ENCODE peak calls at places on chromosome 3, in nine cellular contexts. P is GM13977; G is NCI-H146; V is GM12865; R is NCI-H774; M is MM.1S; S is effector memory CD8-positive, alpha-beta T cell; I is heart left ventricle; D is A673. Y is an unnamed sample.
A peak's percentile ranks its signal among the peaks of the same experiment; 100 is the strongest.

GRCh38 chr3:160159346-160159745 is 65.9 kb upstream of the C3orf80 start:
- DNase-seq in P (no peak), G (no peak), V (no peak), R (no peak), M (no peak), S (no peak), I (no peak), D (no peak), Y (no peak)

GRCh38 chr3:64591606-64592005 is 96.2 kb downstream of the ADAMTS9 start:
- DNase-seq in P (no peak), G (no peak), V (no peak), R (no peak), M (no peak), S (no peak), I (no peak), D (no peak), Y (no peak)

GRCh38 chr3:49158108-49158709 is 7.9 kb downstream of the CCDC71 start:
- DNase-seq in P (peak; percentile 49), G (peak; percentile 17), V (peak; percentile 57), R (no peak), M (peak; percentile 62), S (peak; percentile 60), I (no peak), D (no peak), Y (no peak)

GRCh38 chr3:48502728-48503168 is 1.2 kb downstream of the SHISA5 start:
- DNase-seq in P (no peak), G (no peak), V (no peak), R (no peak), M (no peak), S (no peak), I (no peak), D (no peak), Y (no peak)

GRCh38 chr3:162376761-162377160 is 880.2 kb downstream of the OTOL1 start:
- DNase-seq in P (no peak), G (no peak), V (no peak), R (no peak), M (no peak), S (no peak), I (no peak), D (no peak), Y (no peak)

GRCh38 chr3:117790256-117790987 is 1080.8 kb downstream of the TUSC7 start:
- DNase-seq in P (no peak), G (no peak), V (no peak), R (no peak), M (no peak), S (no peak), I (no peak), D (no peak), Y (no peak)

GRCh38 chr3:110865934-110866333 is 205.7 kb upstream of the NECTIN3 start:
- DNase-seq in P (no peak), G (no peak), V (no peak), R (no peak), M (no peak), S (no peak), I (no peak), D (no peak), Y (no peak)

GRCh38 chr3:41223078-41223477 is 23.8 kb downstream of the CTNNB1 start:
- DNase-seq in P (no peak), G (no peak), V (no peak), R (no peak), M (no peak), S (no peak), I (no peak), D (no peak), Y (no peak)

GRCh38 chr3:156604064-156604641 is 49.2 kb upstream of the SSR3 start:
- DNase-seq in P (no peak), G (no peak), V (no peak), R (no peak), M (no peak), S (no peak), I (no peak), D (no peak), Y (no peak)

GRCh38 chr3:58090351-58090750 is 82.1 kb downstream of the FLNB start:
- DNase-seq in P (no peak), G (no peak), V (no peak), R (no peak), M (no peak), S (no peak), I (no peak), D (no peak), Y (no peak)

GRCh38 chr3:71064288-71064975 is 519.1 kb downstream of the FOXP1 start:
- DNase-seq in P (peak; percentile 52), G (peak; percentile 43), V (peak; percentile 66), R (no peak), M (peak; percentile 61), S (peak; percentile 74), I (peak; percentile 36), D (peak; percentile 51), Y (peak; percentile 59)

GRCh38 chr3:8621872-8622271 is 22.7 kb downstream of the SSUH2 start:
- DNase-seq in P (no peak), G (no peak), V (no peak), R (no peak), M (no peak), S (no peak), I (no peak), D (no peak), Y (no peak)

GRCh38 chr3:120203016-120203415 is 82.0 kb downstream of the GPR156 start:
- DNase-seq in P (no peak), G (no peak), V (no peak), R (no peak), M (no peak), S (no peak), I (peak; percentile 40), D (peak; percentile 91), Y (no peak)

Y was measured in SJCRH30.